ENCODE peak calls at places on chromosomes 4 and X, in ten cellular contexts. One of them, this sample, is unnamed.

GRCh38 chr4:107757860-107758476 is 37.9 kb upstream of the PAPSS1 start:
- DNase-seq in hepatocyte: peak
- DNase-seq in colonic mucosa: no peak
- DNase-seq in iris pigment epithelial cell: peak
- DNase-seq in brain microvascular endothelial cell: no peak
- DNase-seq in Kasumi-1: peak
- DNase-seq in left colon: no peak
- DNase-seq in stimulated activated CD4-positive, alpha-beta T cell treated with anti-CD3 and anti-CD28 coated beads, Interleukin-15, amount 100 ng/mL, for 1 hour: no peak
- DNase-seq in germinal center: peak
- DNase-seq in H7: no peak
- DNase-seq in this sample: no peak

GRCh38 chrX:12013220-12013619 is 125.1 kb upstream of the FRMPD4 start:
- DNase-seq in hepatocyte: no peak
- DNase-seq in colonic mucosa: no peak
- DNase-seq in iris pigment epithelial cell: peak
- DNase-seq in brain microvascular endothelial cell: peak
- DNase-seq in Kasumi-1: no peak
- DNase-seq in left colon: no peak
- DNase-seq in stimulated activated CD4-positive, alpha-beta T cell treated with anti-CD3 and anti-CD28 coated beads, Interleukin-15, amount 100 ng/mL, for 1 hour: no peak
- DNase-seq in germinal center: no peak
- DNase-seq in H7: no peak
- DNase-seq in this sample: no peak

GRCh38 chrX:120781416-120781815 is 94.2 kb downstream of the CT47B1 start:
- DNase-seq in hepatocyte: no peak
- DNase-seq in colonic mucosa: no peak
- DNase-seq in iris pigment epithelial cell: peak
- DNase-seq in brain microvascular endothelial cell: no peak
- DNase-seq in Kasumi-1: no peak
- DNase-seq in left colon: no peak
- DNase-seq in stimulated activated CD4-positive, alpha-beta T cell treated with anti-CD3 and anti-CD28 coated beads, Interleukin-15, amount 100 ng/mL, for 1 hour: no peak
- DNase-seq in germinal center: no peak
- DNase-seq in H7: no peak
- DNase-seq in this sample: no peak

GRCh38 chr4:10736895-10737294 is 52.3 kb upstream of the CLNK start:
- DNase-seq in hepatocyte: no peak
- DNase-seq in colonic mucosa: no peak
- DNase-seq in iris pigment epithelial cell: no peak
- DNase-seq in brain microvascular endothelial cell: no peak
- DNase-seq in Kasumi-1: no peak
- DNase-seq in left colon: no peak
- DNase-seq in stimulated activated CD4-positive, alpha-beta T cell treated with anti-CD3 and anti-CD28 coated beads, Interleukin-15, amount 100 ng/mL, for 1 hour: no peak
- DNase-seq in germinal center: no peak
- DNase-seq in H7: no peak
- DNase-seq in this sample: no peak

GRCh38 chr4:7041246-7041645 is 1.9 kb upstream of the TADA2B start:
- DNase-seq in hepatocyte: no peak
- DNase-seq in colonic mucosa: no peak
- DNase-seq in iris pigment epithelial cell: no peak
- DNase-seq in brain microvascular endothelial cell: no peak
- DNase-seq in Kasumi-1: no peak
- DNase-seq in left colon: no peak
- DNase-seq in stimulated activated CD4-positive, alpha-beta T cell treated with anti-CD3 and anti-CD28 coated beads, Interleukin-15, amount 100 ng/mL, for 1 hour: no peak
- DNase-seq in germinal center: no peak
- DNase-seq in H7: no peak
- DNase-seq in this sample: no peak

GRCh38 chr4:64715741-64716140 is 306.5 kb upstream of the TECRL start:
- DNase-seq in hepatocyte: no peak
- DNase-seq in colonic mucosa: no peak
- DNase-seq in iris pigment epithelial cell: no peak
- DNase-seq in brain microvascular endothelial cell: no peak
- DNase-seq in Kasumi-1: no peak
- DNase-seq in left colon: no peak
- DNase-seq in stimulated activated CD4-positive, alpha-beta T cell treated with anti-CD3 and anti-CD28 coated beads, Interleukin-15, amount 100 ng/mL, for 1 hour: no peak
- DNase-seq in germinal center: no peak
- DNase-seq in H7: no peak
- DNase-seq in this sample: no peak

GRCh38 chr4:185847352-185848078 is 35.5 kb upstream of the SORBS2 start:
- DNase-seq in hepatocyte: peak
- DNase-seq in colonic mucosa: peak
- DNase-seq in iris pigment epithelial cell: peak
- DNase-seq in brain microvascular endothelial cell: peak
- DNase-seq in Kasumi-1: no peak
- DNase-seq in left colon: peak
- DNase-seq in stimulated activated CD4-positive, alpha-beta T cell treated with anti-CD3 and anti-CD28 coated beads, Interleukin-15, amount 100 ng/mL, for 1 hour: no peak
- DNase-seq in germinal center: no peak
- DNase-seq in H7: no peak
- DNase-seq in this sample: no peak

GRCh38 chrX:43728002-43728401 is 71.9 kb downstream of the MAOA start:
- DNase-seq in hepatocyte: no peak
- DNase-seq in colonic mucosa: no peak
- DNase-seq in iris pigment epithelial cell: no peak
- DNase-seq in brain microvascular endothelial cell: no peak
- DNase-seq in Kasumi-1: no peak
- DNase-seq in left colon: no peak
- DNase-seq in stimulated activated CD4-positive, alpha-beta T cell treated with anti-CD3 and anti-CD28 coated beads, Interleukin-15, amount 100 ng/mL, for 1 hour: no peak
- DNase-seq in germinal center: no peak
- DNase-seq in H7: no peak
- DNase-seq in this sample: no peak

GRCh38 chr4:183118585-183118984 is 19.5 kb downstream of the WWC2 start:
- DNase-seq in hepatocyte: no peak
- DNase-seq in colonic mucosa: no peak
- DNase-seq in iris pigment epithelial cell: peak
- DNase-seq in brain microvascular endothelial cell: peak
- DNase-seq in Kasumi-1: no peak
- DNase-seq in left colon: no peak
- DNase-seq in stimulated activated CD4-positive, alpha-beta T cell treated with anti-CD3 and anti-CD28 coated beads, Interleukin-15, amount 100 ng/mL, for 1 hour: no peak
- DNase-seq in germinal center: no peak
- DNase-seq in H7: no peak
- DNase-seq in this sample: no peak

GRCh38 chrX:13263560-13264251 is 56.1 kb downstream of the ATXN3L start:
- DNase-seq in hepatocyte: no peak
- DNase-seq in colonic mucosa: no peak
- DNase-seq in iris pigment epithelial cell: no peak
- DNase-seq in brain microvascular endothelial cell: no peak
- DNase-seq in Kasumi-1: no peak
- DNase-seq in left colon: no peak
- DNase-seq in stimulated activated CD4-positive, alpha-beta T cell treated with anti-CD3 and anti-CD28 coated beads, Interleukin-15, amount 100 ng/mL, for 1 hour: no peak
- DNase-seq in germinal center: peak
- DNase-seq in H7: no peak
- DNase-seq in this sample: no peak

GRCh38 chrX:103879339-103879738 is 47.3 kb upstream of the RAB9B start:
- DNase-seq in hepatocyte: no peak
- DNase-seq in colonic mucosa: no peak
- DNase-seq in iris pigment epithelial cell: peak
- DNase-seq in brain microvascular endothelial cell: peak
- DNase-seq in Kasumi-1: no peak
- DNase-seq in left colon: no peak
- DNase-seq in stimulated activated CD4-positive, alpha-beta T cell treated with anti-CD3 and anti-CD28 coated beads, Interleukin-15, amount 100 ng/mL, for 1 hour: no peak
- DNase-seq in germinal center: no peak
- DNase-seq in H7: no peak
- DNase-seq in this sample: no peak

GRCh38 chr4:28444886-28445496 is 1584.3 kb downstream of the STIM2 start:
- DNase-seq in hepatocyte: no peak
- DNase-seq in colonic mucosa: no peak
- DNase-seq in iris pigment epithelial cell: peak
- DNase-seq in brain microvascular endothelial cell: no peak
- DNase-seq in Kasumi-1: no peak
- DNase-seq in left colon: no peak
- DNase-seq in stimulated activated CD4-positive, alpha-beta T cell treated with anti-CD3 and anti-CD28 coated beads, Interleukin-15, amount 100 ng/mL, for 1 hour: no peak
- DNase-seq in germinal center: no peak
- DNase-seq in H7: no peak
- DNase-seq in this sample: no peak

GRCh38 chrX:108178099-108178498 is 86.5 kb downstream of the ATG4A start:
- DNase-seq in hepatocyte: no peak
- DNase-seq in colonic mucosa: no peak
- DNase-seq in iris pigment epithelial cell: no peak
- DNase-seq in brain microvascular endothelial cell: no peak
- DNase-seq in Kasumi-1: no peak
- DNase-seq in left colon: no peak
- DNase-seq in stimulated activated CD4-positive, alpha-beta T cell treated with anti-CD3 and anti-CD28 coated beads, Interleukin-15, amount 100 ng/mL, for 1 hour: no peak
- DNase-seq in germinal center: no peak
- DNase-seq in H7: no peak
- DNase-seq in this sample: no peak

GRCh38 chr4:158996669-158997074 is 106.2 kb upstream of the RAPGEF2 start:
- DNase-seq in hepatocyte: peak
- DNase-seq in colonic mucosa: no peak
- DNase-seq in iris pigment epithelial cell: peak
- DNase-seq in brain microvascular endothelial cell: peak
- DNase-seq in Kasumi-1: no peak
- DNase-seq in left colon: no peak
- DNase-seq in stimulated activated CD4-positive, alpha-beta T cell treated with anti-CD3 and anti-CD28 coated beads, Interleukin-15, amount 100 ng/mL, for 1 hour: no peak
- DNase-seq in germinal center: no peak
- DNase-seq in H7: no peak
- DNase-seq in this sample: no peak

GRCh38 chr4:76470064-76470463 is 35.0 kb downstream of the SHROOM3 start:
- DNase-seq in hepatocyte: no peak
- DNase-seq in colonic mucosa: no peak
- DNase-seq in iris pigment epithelial cell: no peak
- DNase-seq in brain microvascular endothelial cell: no peak
- DNase-seq in Kasumi-1: no peak
- DNase-seq in left colon: no peak
- DNase-seq in stimulated activated CD4-positive, alpha-beta T cell treated with anti-CD3 and anti-CD28 coated beads, Interleukin-15, amount 100 ng/mL, for 1 hour: no peak
- DNase-seq in germinal center: no peak
- DNase-seq in H7: no peak
- DNase-seq in this sample: no peak

GRCh38 chr4:143762511-143762910 is 62.0 kb upstream of the FREM3 start:
- DNase-seq in hepatocyte: no peak
- DNase-seq in colonic mucosa: no peak
- DNase-seq in iris pigment epithelial cell: no peak
- DNase-seq in brain microvascular endothelial cell: no peak
- DNase-seq in Kasumi-1: no peak
- DNase-seq in left colon: no peak
- DNase-seq in stimulated activated CD4-positive, alpha-beta T cell treated with anti-CD3 and anti-CD28 coated beads, Interleukin-15, amount 100 ng/mL, for 1 hour: no peak
- DNase-seq in germinal center: no peak
- DNase-seq in H7: no peak
- DNase-seq in this sample: no peak

GRCh38 chrX:107849747-107850478 is 24.2 kb downstream of the MID2 start:
- DNase-seq in hepatocyte: no peak
- DNase-seq in colonic mucosa: no peak
- DNase-seq in iris pigment epithelial cell: peak
- DNase-seq in brain microvascular endothelial cell: no peak
- DNase-seq in Kasumi-1: no peak
- DNase-seq in left colon: no peak
- DNase-seq in stimulated activated CD4-positive, alpha-beta T cell treated with anti-CD3 and anti-CD28 coated beads, Interleukin-15, amount 100 ng/mL, for 1 hour: no peak
- DNase-seq in germinal center: no peak
- DNase-seq in H7: peak
- DNase-seq in this sample: no peak

GRCh38 chr4:173014113-173014558 is 154.5 kb upstream of the GALNT7 start:
- DNase-seq in hepatocyte: peak
- DNase-seq in colonic mucosa: no peak
- DNase-seq in iris pigment epithelial cell: peak
- DNase-seq in brain microvascular endothelial cell: peak
- DNase-seq in Kasumi-1: peak
- DNase-seq in left colon: no peak
- DNase-seq in stimulated activated CD4-positive, alpha-beta T cell treated with anti-CD3 and anti-CD28 coated beads, Interleukin-15, amount 100 ng/mL, for 1 hour: no peak
- DNase-seq in germinal center: no peak
- DNase-seq in H7: peak
- DNase-seq in this sample: no peak

GRCh38 chrX:42375080-42375479 is 402.9 kb downstream of the PPP1R2C start:
- DNase-seq in hepatocyte: peak
- DNase-seq in colonic mucosa: no peak
- DNase-seq in iris pigment epithelial cell: no peak
- DNase-seq in brain microvascular endothelial cell: no peak
- DNase-seq in Kasumi-1: no peak
- DNase-seq in left colon: no peak
- DNase-seq in stimulated activated CD4-positive, alpha-beta T cell treated with anti-CD3 and anti-CD28 coated beads, Interleukin-15, amount 100 ng/mL, for 1 hour: no peak
- DNase-seq in germinal center: no peak
- DNase-seq in H7: no peak
- DNase-seq in this sample: no peak

GRCh38 chrX:20383487-20383886 is 116.8 kb upstream of the RPS6KA3 start:
- DNase-seq in hepatocyte: no peak
- DNase-seq in colonic mucosa: no peak
- DNase-seq in iris pigment epithelial cell: no peak
- DNase-seq in brain microvascular endothelial cell: no peak
- DNase-seq in Kasumi-1: no peak
- DNase-seq in left colon: no peak
- DNase-seq in stimulated activated CD4-positive, alpha-beta T cell treated with anti-CD3 and anti-CD28 coated beads, Interleukin-15, amount 100 ng/mL, for 1 hour: no peak
- DNase-seq in germinal center: no peak
- DNase-seq in H7: no peak
- DNase-seq in this sample: no peak

GRCh38 chrX:71546879-71547278 is 14.0 kb downstream of the OGT start:
- DNase-seq in hepatocyte: no peak
- DNase-seq in colonic mucosa: no peak
- DNase-seq in iris pigment epithelial cell: no peak
- DNase-seq in brain microvascular endothelial cell: no peak
- DNase-seq in Kasumi-1: no peak
- DNase-seq in left colon: no peak
- DNase-seq in stimulated activated CD4-positive, alpha-beta T cell treated with anti-CD3 and anti-CD28 coated beads, Interleukin-15, amount 100 ng/mL, for 1 hour: no peak
- DNase-seq in germinal center: no peak
- DNase-seq in H7: no peak
- DNase-seq in this sample: no peak

GRCh38 chrX:91279479-91279878 is 155.2 kb upstream of the PABPC5 start:
- DNase-seq in hepatocyte: no peak
- DNase-seq in colonic mucosa: no peak
- DNase-seq in iris pigment epithelial cell: no peak
- DNase-seq in brain microvascular endothelial cell: no peak
- DNase-seq in Kasumi-1: no peak
- DNase-seq in left colon: no peak
- DNase-seq in stimulated activated CD4-positive, alpha-beta T cell treated with anti-CD3 and anti-CD28 coated beads, Interleukin-15, amount 100 ng/mL, for 1 hour: no peak
- DNase-seq in germinal center: no peak
- DNase-seq in H7: no peak
- DNase-seq in this sample: no peak

GRCh38 chr4:131534944-131535640 is 1614.0 kb upstream of the PCDH10 start:
- DNase-seq in hepatocyte: no peak
- DNase-seq in colonic mucosa: no peak
- DNase-seq in iris pigment epithelial cell: no peak
- DNase-seq in brain microvascular endothelial cell: no peak
- DNase-seq in Kasumi-1: no peak
- DNase-seq in left colon: no peak
- DNase-seq in stimulated activated CD4-positive, alpha-beta T cell treated with anti-CD3 and anti-CD28 coated beads, Interleukin-15, amount 100 ng/mL, for 1 hour: no peak
- DNase-seq in germinal center: no peak
- DNase-seq in H7: no peak
- DNase-seq in this sample: no peak

GRCh38 chr4:160592258-160592657 is 1489.4 kb downstream of the RAPGEF2 start:
- DNase-seq in hepatocyte: no peak
- DNase-seq in colonic mucosa: no peak
- DNase-seq in iris pigment epithelial cell: no peak
- DNase-seq in brain microvascular endothelial cell: no peak
- DNase-seq in Kasumi-1: no peak
- DNase-seq in left colon: no peak
- DNase-seq in stimulated activated CD4-positive, alpha-beta T cell treated with anti-CD3 and anti-CD28 coated beads, Interleukin-15, amount 100 ng/mL, for 1 hour: no peak
- DNase-seq in germinal center: no peak
- DNase-seq in H7: no peak
- DNase-seq in this sample: no peak

GRCh38 chr4:14264437-14264836 is 636.9 kb upstream of the BOD1L1 start:
- DNase-seq in hepatocyte: peak
- DNase-seq in colonic mucosa: no peak
- DNase-seq in iris pigment epithelial cell: no peak
- DNase-seq in brain microvascular endothelial cell: no peak
- DNase-seq in Kasumi-1: no peak
- DNase-seq in left colon: no peak
- DNase-seq in stimulated activated CD4-positive, alpha-beta T cell treated with anti-CD3 and anti-CD28 coated beads, Interleukin-15, amount 100 ng/mL, for 1 hour: no peak
- DNase-seq in germinal center: no peak
- DNase-seq in H7: peak
- DNase-seq in this sample: no peak

GRCh38 chr4:142696334-142697122 is 149.6 kb downstream of the INPP4B start:
- DNase-seq in hepatocyte: no peak
- DNase-seq in colonic mucosa: no peak
- DNase-seq in iris pigment epithelial cell: no peak
- DNase-seq in brain microvascular endothelial cell: no peak
- DNase-seq in Kasumi-1: peak
- DNase-seq in left colon: no peak
- DNase-seq in stimulated activated CD4-positive, alpha-beta T cell treated with anti-CD3 and anti-CD28 coated beads, Interleukin-15, amount 100 ng/mL, for 1 hour: no peak
- DNase-seq in germinal center: no peak
- DNase-seq in H7: no peak
- DNase-seq in this sample: peak

GRCh38 chrX:3346436-3347329 is at the start of gene MXRA5:
- DNase-seq in hepatocyte: peak
- DNase-seq in colonic mucosa: no peak
- DNase-seq in iris pigment epithelial cell: peak
- DNase-seq in brain microvascular endothelial cell: no peak
- DNase-seq in Kasumi-1: no peak
- DNase-seq in left colon: no peak
- DNase-seq in stimulated activated CD4-positive, alpha-beta T cell treated with anti-CD3 and anti-CD28 coated beads, Interleukin-15, amount 100 ng/mL, for 1 hour: no peak
- DNase-seq in germinal center: no peak
- DNase-seq in H7: peak
- DNase-seq in this sample: no peak

GRCh38 chr4:54092405-54092759 is 7.6 kb upstream of the GSX2 start:
- DNase-seq in hepatocyte: no peak
- DNase-seq in colonic mucosa: no peak
- DNase-seq in iris pigment epithelial cell: no peak
- DNase-seq in brain microvascular endothelial cell: no peak
- DNase-seq in Kasumi-1: no peak
- DNase-seq in left colon: no peak
- DNase-seq in stimulated activated CD4-positive, alpha-beta T cell treated with anti-CD3 and anti-CD28 coated beads, Interleukin-15, amount 100 ng/mL, for 1 hour: no peak
- DNase-seq in germinal center: no peak
- DNase-seq in H7: no peak
- DNase-seq in this sample: no peak

This sample was measured in mucosa of descending colon.